ENCODE peak calls at places on chromosomes 11 and 22, in six cellular contexts. T is lower leg skin; S is activated effector memory CD4-positive, alpha-beta T cell treated with Interleukin-2 at 50 U/mL for 16 hours; X is EH; J is T follicular helper cell; E is hypothalamus. U is an unnamed sample.

GRCh38 chr11:113874920-113875413 is 405 bp downstream of the USP28 start:
- DNase-seq in T (no peak), S (no peak), X (no peak), J (no peak), E (no peak), U (peak; percentile 50)

GRCh38 chr11:128482512-128483191 is 104.7 kb downstream of the ETS1 start:
- DNase-seq in T (no peak), S (no peak), X (peak; percentile 70), J (peak; percentile 58), E (no peak), U (peak; percentile 90)

GRCh38 chr22:23826510-23827350 is 12.1 kb downstream of the DERL3 start:
- DNase-seq in T (no peak), S (no peak), X (peak; percentile 95), J (no peak), E (no peak), U (no peak)

GRCh38 chr22:42856179-42856864 is 751 bp downstream of the ARFGAP3 start:
- DNase-seq in T (peak; percentile 43), S (peak; percentile 11), X (peak; percentile 58), J (peak; percentile 44), E (no peak), U (peak; percentile 45)

GRCh38 chr11:71448257-71449161 is at the start of gene DHCR7:
- DNase-seq in T (peak; percentile 78), S (peak; percentile 86), X (peak; percentile 94), J (peak; percentile 90), E (peak; percentile 97), U (peak; percentile 91)

GRCh38 chr11:132962026-132962425 is 570.3 kb downstream of the OPCML start:
- DNase-seq in T (peak; percentile 29), S (no peak), X (peak; percentile 96), J (no peak), E (no peak), U (peak; percentile 24)

GRCh38 chr11:102469196-102469821 is 16.7 kb upstream of the TMEM123 start:
- DNase-seq in T (no peak), S (no peak), X (peak; percentile 79), J (no peak), E (no peak), U (peak; percentile 72)

GRCh38 chr11:110410638-110411037 is 19.1 kb upstream of the FDX1 start:
- DNase-seq in T (no peak), S (no peak), X (no peak), J (no peak), E (no peak), U (no peak)

GRCh38 chr11:100980156-100980555 is 149.5 kb downstream of the PGR start:
- DNase-seq in T (no peak), S (no peak), X (no peak), J (no peak), E (no peak), U (peak; percentile 21)

GRCh38 chr11:46272816-46273427 is 4.5 kb upstream of the CREB3L1 start:
- DNase-seq in T (no peak), S (no peak), X (peak; percentile 82), J (no peak), E (no peak), U (peak; percentile 81)

GRCh38 chr11:17865765-17866428 is 131.3 kb downstream of the KCNC1 start:
- DNase-seq in T (no peak), S (no peak), X (no peak), J (no peak), E (no peak), U (no peak)

GRCh38 chr11:101444164-101444563 is 139.6 kb downstream of the TRPC6 start:
- DNase-seq in T (no peak), S (no peak), X (peak; percentile 45), J (no peak), E (no peak), U (peak; percentile 68)

GRCh38 chr11:114017723-114018122 is 41.8 kb upstream of the ZBTB16 start:
- DNase-seq in T (no peak), S (no peak), X (peak; percentile 42), J (no peak), E (no peak), U (peak; percentile 59)

GRCh38 chr11:92376146-92376599 is 151.6 kb downstream of the FAT3 start:
- DNase-seq in T (no peak), S (no peak), X (peak; percentile 71), J (no peak), E (no peak), U (peak; percentile 63)

GRCh38 chr11:61076506-61077304 is 25.6 kb upstream of the CD5 start:
- DNase-seq in T (no peak), S (no peak), X (no peak), J (no peak), E (no peak), U (no peak)

GRCh38 chr11:23023319-23023718 is 163.0 kb upstream of the CCDC179 start:
- DNase-seq in T (no peak), S (no peak), X (no peak), J (no peak), E (no peak), U (peak; percentile 30)

GRCh38 chr11:40432358-40432757 is 1027.1 kb downstream of the LRRC4C start:
- DNase-seq in T (no peak), S (no peak), X (no peak), J (no peak), E (no peak), U (no peak)

GRCh38 chr22:38782402-38783094 is 11.4 kb downstream of the DNAL4 start:
- DNase-seq in T (no peak), S (no peak), X (peak; percentile 57), J (no peak), E (no peak), U (no peak)

GRCh38 chr11:114111369-114112042 is 52.0 kb downstream of the ZBTB16 start:
- DNase-seq in T (no peak), S (no peak), X (no peak), J (no peak), E (no peak), U (no peak)

GRCh38 chr22:40535189-40535512 is 101.4 kb downstream of the MRTFA start:
- DNase-seq in T (no peak), S (no peak), X (no peak), J (no peak), E (no peak), U (no peak)

GRCh38 chr11:95697614-95698408 is 91.8 kb downstream of the FAM76B start:
- DNase-seq in T (no peak), S (no peak), X (no peak), J (no peak), E (peak; percentile 3), U (no peak)

GRCh38 chr11:86793307-86793706 is 7.0 kb upstream of the PRSS23 start:
- DNase-seq in T (no peak), S (no peak), X (no peak), J (no peak), E (no peak), U (no peak)

GRCh38 chr11:96188625-96189006 is 154.4 kb downstream of the MAML2 start:
- DNase-seq in T (no peak), S (no peak), X (peak; percentile 89), J (no peak), E (no peak), U (peak; percentile 59)

GRCh38 chr11:125164422-125165110 is at the start of gene PKNOX2:
- DNase-seq in T (peak; percentile 30), S (peak; percentile 40), X (peak; percentile 65), J (peak; percentile 44), E (peak; percentile 84), U (peak; percentile 58)

GRCh38 chr22:46575915-46576555 is 38.6 kb upstream of the CELSR1 start:
- DNase-seq in T (no peak), S (no peak), X (no peak), J (no peak), E (no peak), U (no peak)

GRCh38 chr11:46712874-46713576 is 6.0 kb upstream of the F2 start:
- DNase-seq in T (no peak), S (no peak), X (no peak), J (no peak), E (no peak), U (peak; percentile 8)

GRCh38 chr22:41532908-41533825 is 11.1 kb downstream of the POLR3H start:
- DNase-seq in T (no peak), S (peak; percentile 49), X (peak; percentile 70), J (peak; percentile 48), E (peak; percentile 53), U (peak; percentile 17)

GRCh38 chr22:44167501-44167900 is 13.2 kb upstream of the PARVG start:
- DNase-seq in T (no peak), S (no peak), X (no peak), J (no peak), E (no peak), U (no peak)